ENCODE peak calls at places on chromosomes 13 and 19, in seven cellular contexts. Y is retinal pigment epithelial cell, Q is GM06990, C is AG04450, F is astrocyte of the spinal cord, S is cardiac muscle cell, N is aorta. K is an unnamed sample.

GRCh38 chr13:40271931-40272775 is 394.3 kb downstream of the FOXO1 start:
- DNase-seq in Y (peak), Q (no peak), C (no peak), F (peak), S (peak), N (peak), K (peak)

GRCh38 chr13:30904043-30904442 is 2.0 kb upstream of the MEDAG start:
- DNase-seq in Y (no peak), Q (no peak), C (no peak), F (no peak), S (peak), N (no peak), K (peak)

GRCh38 chr19:15260939-15261338 is 28.7 kb upstream of the EPHX3 start:
- DNase-seq in Y (no peak), Q (no peak), C (no peak), F (no peak), S (no peak), N (no peak), K (peak)

GRCh38 chr19:54660967-54661366 is 1.8 kb upstream of the LILRB4 start:
- DNase-seq in Y (no peak), Q (peak), C (no peak), F (no peak), S (no peak), N (no peak), K (no peak)

GRCh38 chr13:37701306-37701705 is 102.7 kb upstream of the POSTN start:
- DNase-seq in Y (no peak), Q (no peak), C (no peak), F (peak), S (peak), N (no peak), K (peak)

GRCh38 chr19:44912854-44913253 is 1.6 kb upstream of the APOC1 start:
- DNase-seq in Y (no peak), Q (no peak), C (no peak), F (no peak), S (peak), N (no peak), K (peak)

GRCh38 chr13:86446311-86446710 is 647.1 kb upstream of the SLITRK6 start:
- DNase-seq in Y (no peak), Q (no peak), C (no peak), F (peak), S (peak), N (no peak), K (peak)

GRCh38 chr19:49165111-49165750 is 7.6 kb downstream of the TRPM4 start:
- DNase-seq in Y (no peak), Q (no peak), C (no peak), F (no peak), S (no peak), N (peak), K (no peak)

GRCh38 chr13:99590519-99591011 is 89.3 kb downstream of the TM9SF2 start:
- DNase-seq in Y (no peak), Q (no peak), C (peak), F (peak), S (peak), N (no peak), K (peak)

GRCh38 chr13:28820099-28821051 is at the start of gene MTUS2:
- DNase-seq in Y (no peak), Q (peak), C (no peak), F (no peak), S (no peak), N (no peak), K (no peak)

GRCh38 chr19:49497047-49497789 is 984 bp downstream of the RPS11 start:
- DNase-seq in Y (no peak), Q (no peak), C (no peak), F (peak), S (peak), N (no peak), K (peak)

DNA sequence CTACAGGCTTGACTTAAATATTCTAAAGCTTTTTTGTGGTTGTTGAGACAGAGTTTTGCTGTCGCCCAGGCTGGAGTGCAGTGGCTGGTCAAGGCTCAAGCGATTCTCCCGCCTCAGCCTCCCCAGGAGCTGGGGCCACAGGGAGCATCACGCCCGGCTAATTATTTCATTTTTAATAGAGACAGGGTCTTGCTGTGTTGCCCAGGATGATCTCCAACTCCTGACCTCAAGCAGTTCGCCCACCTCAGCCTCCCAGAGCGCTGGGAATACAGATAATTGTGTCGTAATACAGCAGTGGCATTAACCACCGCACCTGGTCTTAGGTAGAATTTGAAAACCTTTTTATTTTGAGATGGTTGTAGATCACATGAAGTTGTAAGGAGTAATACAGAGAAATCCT is 1.5 kb upstream of the DCUN1D2 start:
- DNase-seq in Y (no peak), Q (no peak), C (no peak), F (no peak), S (no peak), N (no peak), K (no peak)
- H3K4me3 ChIP-seq in Y (peak), Q (peak), C (peak), F (peak), S (peak), N (peak), K (peak)

GRCh38 chr13:27792393-27793218 is at the start of gene GSX1:
- DNase-seq in Y (peak), Q (no peak), C (no peak), F (peak), S (peak), N (peak), K (peak)
- H3K4me3 ChIP-seq in Y (no peak), Q (peak), C (no peak), F (no peak), S (no peak), N (no peak), K (no peak)

DNA sequence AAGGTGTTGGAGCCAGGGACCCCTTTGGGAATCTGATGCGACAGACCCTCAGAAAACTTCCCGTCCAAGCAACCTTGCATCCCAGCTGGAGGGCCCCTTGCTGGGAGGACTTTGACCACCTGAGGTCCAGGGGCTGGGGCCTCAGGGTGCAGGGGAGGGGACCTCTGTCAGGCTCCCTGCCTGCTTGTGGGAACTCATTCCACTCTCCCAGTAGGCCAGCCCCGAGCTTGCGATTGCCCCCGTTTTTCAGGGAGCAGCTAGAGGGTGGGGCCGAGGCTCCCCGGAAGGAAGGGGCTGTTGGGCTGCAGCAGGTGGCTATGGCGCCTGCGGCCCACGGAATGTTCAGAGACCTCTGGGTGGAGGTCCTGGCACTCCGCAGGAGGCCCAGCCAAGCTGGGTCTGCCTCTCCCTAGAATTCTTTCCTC is 2.8 kb downstream of the GNA11 start:
- DNase-seq in Y (no peak), Q (no peak), C (no peak), F (no peak), S (no peak), N (peak), K (no peak)
- H3K4me3 ChIP-seq in Y (no peak), Q (no peak), C (peak), F (no peak), S (no peak), N (no peak), K (peak)

GRCh38 chr19:8255426-8256125 is 46.4 kb downstream of the CERS4 start:
- DNase-seq in Y (no peak), Q (no peak), C (no peak), F (no peak), S (no peak), N (no peak), K (no peak)

GRCh38 chr19:8257052-8257443 is 47.9 kb downstream of the CERS4 start:
- DNase-seq in Y (no peak), Q (no peak), C (no peak), F (no peak), S (peak), N (no peak), K (peak)

GRCh38 chr19:8253678-8254077 is 44.5 kb downstream of the CERS4 start:
- DNase-seq in Y (no peak), Q (no peak), C (no peak), F (no peak), S (no peak), N (no peak), K (peak)

GRCh38 chr19:8254286-8255001 is 45.3 kb downstream of the CERS4 start:
- DNase-seq in Y (no peak), Q (no peak), C (no peak), F (no peak), S (no peak), N (no peak), K (no peak)

DNA sequence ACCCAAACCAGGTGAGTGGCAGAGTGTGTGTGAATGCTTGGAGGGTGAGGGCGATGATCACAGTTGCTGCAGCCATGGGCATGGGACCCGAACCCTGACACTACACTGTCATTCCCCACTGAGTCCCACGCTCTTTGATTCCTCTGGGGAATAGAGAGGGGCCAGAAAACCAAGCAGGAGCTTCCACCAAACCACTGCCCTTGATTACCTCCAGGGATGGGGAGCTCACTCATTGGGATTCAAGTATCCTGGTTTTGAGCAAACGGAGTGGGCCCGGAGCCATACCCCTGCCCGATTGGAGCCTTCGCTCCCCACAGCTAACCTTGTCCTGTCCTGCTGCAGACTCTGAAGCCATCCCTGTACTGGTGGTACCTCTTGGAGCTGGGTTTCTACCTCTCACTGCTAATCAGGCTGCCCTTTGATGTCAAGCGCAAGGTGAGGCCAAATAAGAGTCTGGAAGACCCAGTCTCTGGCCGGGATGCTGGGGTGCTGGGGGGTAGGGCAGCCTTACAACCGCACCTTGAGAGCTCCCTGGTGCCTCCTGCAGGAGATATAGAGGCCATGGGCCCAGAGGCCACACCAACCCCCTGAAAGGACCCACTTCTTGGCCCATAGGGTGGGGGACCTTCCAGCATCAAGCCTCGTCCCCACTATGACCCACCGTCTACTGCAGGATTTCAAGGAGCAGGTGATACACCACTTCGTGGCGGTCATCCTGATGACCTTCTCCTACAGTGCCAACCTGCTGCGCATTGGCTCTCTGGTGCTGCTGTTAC is 47.3 kb downstream of the CERS4 start:
- DNase-seq in Y (no peak), Q (no peak), C (no peak), F (no peak), S (no peak), N (no peak), K (no peak)
- H3K4me3 ChIP-seq in Y (no peak), Q (no peak), C (no peak), F (no peak), S (no peak), N (no peak), K (no peak)

GRCh38 chr19:42028304-42029216 is 34.5 kb upstream of the ATP1A3 start:
- DNase-seq in Y (no peak), Q (no peak), C (no peak), F (no peak), S (no peak), N (no peak), K (no peak)
- H3K4me3 ChIP-seq in Y (no peak), Q (no peak), C (no peak), F (no peak), S (no peak), N (no peak), K (no peak)

GRCh38 chr19:56508282-56508778 is 675 bp downstream of the ZNF471 start:
- DNase-seq in Y (no peak), Q (no peak), C (no peak), F (no peak), S (no peak), N (no peak), K (no peak)

GRCh38 chr19:56504581-56504980 is 3.1 kb upstream of the ZNF471 start:
- DNase-seq in Y (no peak), Q (no peak), C (no peak), F (peak), S (peak), N (no peak), K (peak)

GRCh38 chr19:56507446-56508281 is at the start of gene ZNF471:
- DNase-seq in Y (peak), Q (no peak), C (peak), F (peak), S (peak), N (peak), K (peak)
- H3K4me3 ChIP-seq in Y (peak), Q (no peak), C (peak), F (peak), S (peak), N (peak), K (peak)

K was measured in fibroblast of pulmonary artery.